ENCODE peak calls at places on chromosome 22, in eight cellular contexts. One of them, this sample, is unnamed. For H3K36me3 and H3K4me1, the result is how much of the 10 kb centered on the place peaks cover.

GRCh38 chr22:44928064-44928463 is 81.7 kb downstream of the PHF21B start:
- DNase-seq in colonic mucosa: no peak
- DNase-seq in neuronal stem cell: no peak
- DNase-seq in H1: no peak
- DNase-seq in right atrium auricular region: no peak
- DNase-seq in MM.1S: no peak
- DNase-seq in neural progenitor cell: no peak
- DNase-seq in CD8-positive, alpha-beta memory T cell: no peak
- DNase-seq in this sample: no peak

GRCh38 chr22:17920145-17920605 is 104.2 kb downstream of the MICAL3 start:
- DNase-seq in colonic mucosa: peak
- DNase-seq in neuronal stem cell: no peak
- DNase-seq in H1: no peak
- DNase-seq in right atrium auricular region: peak
- DNase-seq in MM.1S: no peak
- DNase-seq in neural progenitor cell: peak
- DNase-seq in CD8-positive, alpha-beta memory T cell: no peak
- DNase-seq in this sample: no peak

GRCh38 chr22:22374579-22374978 is 130.0 kb downstream of the VPREB1 start:
- DNase-seq in colonic mucosa: no peak
- DNase-seq in neuronal stem cell: no peak
- DNase-seq in H1: no peak
- DNase-seq in right atrium auricular region: no peak
- DNase-seq in MM.1S: no peak
- DNase-seq in neural progenitor cell: no peak
- DNase-seq in CD8-positive, alpha-beta memory T cell: no peak
- DNase-seq in this sample: no peak

GRCh38 chr22:43276311-43276710 is 66.9 kb downstream of the SCUBE1 start:
- DNase-seq in colonic mucosa: no peak
- DNase-seq in neuronal stem cell: no peak
- DNase-seq in H1: no peak
- DNase-seq in right atrium auricular region: no peak
- DNase-seq in MM.1S: no peak
- DNase-seq in neural progenitor cell: no peak
- DNase-seq in CD8-positive, alpha-beta memory T cell: no peak
- DNase-seq in this sample: no peak

GRCh38 chr22:43090130-43090789 is 1.1 kb upstream of the TTLL1 start:
- DNase-seq in colonic mucosa: peak
- DNase-seq in neuronal stem cell: no peak
- DNase-seq in H1: no peak
- DNase-seq in right atrium auricular region: peak
- DNase-seq in MM.1S: peak
- DNase-seq in neural progenitor cell: peak
- DNase-seq in CD8-positive, alpha-beta memory T cell: no peak
- DNase-seq in this sample: peak

GRCh38 chr22:17694193-17694592 is 55.6 kb downstream of the BCL2L13 start:
- DNase-seq in colonic mucosa: no peak
- DNase-seq in neuronal stem cell: no peak
- DNase-seq in H1: no peak
- DNase-seq in right atrium auricular region: no peak
- DNase-seq in MM.1S: no peak
- DNase-seq in neural progenitor cell: no peak
- DNase-seq in CD8-positive, alpha-beta memory T cell: no peak
- DNase-seq in this sample: no peak

GRCh38 chr22:31055322-31056159 is 25.6 kb upstream of the SMTN start:
- DNase-seq in colonic mucosa: peak
- DNase-seq in neuronal stem cell: peak
- DNase-seq in H1: no peak
- DNase-seq in right atrium auricular region: peak
- DNase-seq in MM.1S: no peak
- DNase-seq in neural progenitor cell: peak
- DNase-seq in CD8-positive, alpha-beta memory T cell: no peak
- DNase-seq in this sample: no peak

GRCh38 chr22:32996702-32997101 is 61.5 kb downstream of the SYN3 start:
- DNase-seq in colonic mucosa: no peak
- DNase-seq in neuronal stem cell: no peak
- DNase-seq in H1: no peak
- DNase-seq in right atrium auricular region: peak
- DNase-seq in MM.1S: no peak
- DNase-seq in neural progenitor cell: no peak
- DNase-seq in CD8-positive, alpha-beta memory T cell: no peak
- DNase-seq in this sample: no peak

GRCh38 chr22:45033136-45033535 is 23.3 kb upstream of the PHF21B start:
- DNase-seq in colonic mucosa: no peak
- DNase-seq in neuronal stem cell: no peak
- DNase-seq in H1: no peak
- DNase-seq in right atrium auricular region: no peak
- DNase-seq in MM.1S: no peak
- DNase-seq in neural progenitor cell: no peak
- DNase-seq in CD8-positive, alpha-beta memory T cell: no peak
- DNase-seq in this sample: no peak

GRCh38 chr22:48485144-48486135 is 1342.2 kb downstream of the BRD1 start:
- DNase-seq in colonic mucosa: no peak
- DNase-seq in neuronal stem cell: no peak
- DNase-seq in H1: no peak
- DNase-seq in right atrium auricular region: no peak
- DNase-seq in MM.1S: no peak
- DNase-seq in neural progenitor cell: no peak
- DNase-seq in CD8-positive, alpha-beta memory T cell: no peak
- DNase-seq in this sample: no peak

GRCh38 chr22:42881298-42881697 is 24.2 kb upstream of the ARFGAP3 start:
- DNase-seq in colonic mucosa: no peak
- DNase-seq in neuronal stem cell: no peak
- DNase-seq in H1: no peak
- DNase-seq in right atrium auricular region: no peak
- DNase-seq in MM.1S: no peak
- DNase-seq in neural progenitor cell: no peak
- DNase-seq in CD8-positive, alpha-beta memory T cell: no peak
- DNase-seq in this sample: no peak

GRCh38 chr22:32411388-32411787 is 659 bp downstream of the RTCB start:
- DNase-seq in colonic mucosa: peak
- DNase-seq in neuronal stem cell: no peak
- DNase-seq in H1: no peak
- DNase-seq in right atrium auricular region: no peak
- DNase-seq in MM.1S: no peak
- DNase-seq in neural progenitor cell: peak
- DNase-seq in CD8-positive, alpha-beta memory T cell: no peak
- DNase-seq in this sample: peak

GRCh38 chr22:44876921-44877320 is 124.5 kb downstream of the ARHGAP8 start:
- DNase-seq in colonic mucosa: no peak
- DNase-seq in neuronal stem cell: no peak
- DNase-seq in H1: no peak
- DNase-seq in right atrium auricular region: no peak
- DNase-seq in MM.1S: no peak
- DNase-seq in neural progenitor cell: no peak
- DNase-seq in CD8-positive, alpha-beta memory T cell: no peak
- DNase-seq in this sample: no peak

GRCh38 chr22:46706060-46706459 is 32.0 kb downstream of the CERK start:
- DNase-seq in colonic mucosa: no peak
- DNase-seq in neuronal stem cell: no peak
- DNase-seq in H1: no peak
- DNase-seq in right atrium auricular region: no peak
- DNase-seq in MM.1S: no peak
- DNase-seq in neural progenitor cell: no peak
- DNase-seq in CD8-positive, alpha-beta memory T cell: no peak
- DNase-seq in this sample: no peak

GRCh38 chr22:46708766-46709330 is 29.2 kb downstream of the CERK start:
- DNase-seq in colonic mucosa: no peak
- DNase-seq in neuronal stem cell: no peak
- DNase-seq in H1: no peak
- DNase-seq in right atrium auricular region: no peak
- DNase-seq in MM.1S: no peak
- DNase-seq in neural progenitor cell: no peak
- DNase-seq in CD8-positive, alpha-beta memory T cell: no peak
- DNase-seq in this sample: no peak

GRCh38 chr22:46707827-46708570 is 30.1 kb downstream of the CERK start:
- DNase-seq in colonic mucosa: no peak
- DNase-seq in neuronal stem cell: no peak
- DNase-seq in H1: no peak
- DNase-seq in right atrium auricular region: no peak
- DNase-seq in MM.1S: no peak
- DNase-seq in neural progenitor cell: no peak
- DNase-seq in CD8-positive, alpha-beta memory T cell: no peak
- DNase-seq in this sample: no peak

GRCh38 chr22:46703996-46704370 is 34.1 kb downstream of the CERK start:
- DNase-seq in colonic mucosa: no peak
- DNase-seq in neuronal stem cell: no peak
- DNase-seq in H1: no peak
- DNase-seq in right atrium auricular region: no peak
- DNase-seq in MM.1S: no peak
- DNase-seq in neural progenitor cell: no peak
- DNase-seq in CD8-positive, alpha-beta memory T cell: no peak
- DNase-seq in this sample: no peak

DNA sequence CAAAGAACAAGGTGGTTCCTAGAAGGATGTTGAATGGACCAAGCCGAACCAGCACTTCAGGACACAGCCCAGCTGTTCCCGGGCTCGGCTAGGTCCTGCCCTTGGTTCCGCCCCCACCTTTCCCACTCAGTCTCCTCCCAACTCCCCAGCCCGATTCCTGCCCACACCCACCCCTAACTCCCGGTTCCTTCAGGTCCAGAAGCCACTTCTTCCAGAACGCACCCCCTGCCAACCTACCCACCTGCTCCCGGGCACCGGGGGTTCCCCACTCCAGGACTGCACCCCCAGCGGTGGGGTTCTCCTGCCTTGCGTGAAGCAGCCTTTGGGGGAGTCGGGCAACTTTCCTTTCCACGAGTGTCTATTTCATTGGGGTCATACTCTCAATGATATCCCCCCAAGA is 30.7 kb downstream of the CERK start:
- DNase-seq in colonic mucosa: no peak
- DNase-seq in neuronal stem cell: no peak
- DNase-seq in H1: no peak
- DNase-seq in right atrium auricular region: no peak
- DNase-seq in MM.1S: no peak
- DNase-seq in neural progenitor cell: no peak
- DNase-seq in CD8-positive, alpha-beta memory T cell: no peak
- DNase-seq in this sample: no peak
- H3K36me3 ChIP-seq in colonic mucosa: under half
- H3K36me3 ChIP-seq in neuronal stem cell: half or more
- H3K36me3 ChIP-seq in H1: under half
- H3K36me3 ChIP-seq in right atrium auricular region: half or more
- H3K36me3 ChIP-seq in MM.1S: under half
- H3K36me3 ChIP-seq in neural progenitor cell: under half
- H3K36me3 ChIP-seq in CD8-positive, alpha-beta memory T cell: half or more
- H3K36me3 ChIP-seq in this sample: half or more

GRCh38 chr22:29314074-29314473 is 1.4 kb downstream of the RASL10A start:
- DNase-seq in colonic mucosa: peak
- DNase-seq in neuronal stem cell: no peak
- DNase-seq in H1: no peak
- DNase-seq in right atrium auricular region: no peak
- DNase-seq in MM.1S: no peak
- DNase-seq in neural progenitor cell: no peak
- DNase-seq in CD8-positive, alpha-beta memory T cell: no peak
- DNase-seq in this sample: no peak
- H3K4me1 ChIP-seq in colonic mucosa: under half
- H3K4me1 ChIP-seq in neuronal stem cell: under half
- H3K4me1 ChIP-seq in H1: under half
- H3K4me1 ChIP-seq in right atrium auricular region: half or more
- H3K4me1 ChIP-seq in MM.1S: under half
- H3K4me1 ChIP-seq in neural progenitor cell: under half
- H3K4me1 ChIP-seq in CD8-positive, alpha-beta memory T cell: under half
- H3K4me1 ChIP-seq in this sample: under half

GRCh38 chr22:36563444-36563843 is 34.5 kb upstream of the EIF3D start:
- DNase-seq in colonic mucosa: no peak
- DNase-seq in neuronal stem cell: no peak
- DNase-seq in H1: no peak
- DNase-seq in right atrium auricular region: no peak
- DNase-seq in MM.1S: no peak
- DNase-seq in neural progenitor cell: no peak
- DNase-seq in CD8-positive, alpha-beta memory T cell: no peak
- DNase-seq in this sample: no peak

GRCh38 chr22:36565152-36565507 is 36.2 kb upstream of the EIF3D start:
- DNase-seq in colonic mucosa: no peak
- DNase-seq in neuronal stem cell: no peak
- DNase-seq in H1: no peak
- DNase-seq in right atrium auricular region: no peak
- DNase-seq in MM.1S: no peak
- DNase-seq in neural progenitor cell: no peak
- DNase-seq in CD8-positive, alpha-beta memory T cell: no peak
- DNase-seq in this sample: no peak

GRCh38 chr22:36564422-36565151 is 35.6 kb upstream of the EIF3D start:
- DNase-seq in colonic mucosa: no peak
- DNase-seq in neuronal stem cell: no peak
- DNase-seq in H1: no peak
- DNase-seq in right atrium auricular region: no peak
- DNase-seq in MM.1S: no peak
- DNase-seq in neural progenitor cell: no peak
- DNase-seq in CD8-positive, alpha-beta memory T cell: no peak
- DNase-seq in this sample: no peak

GRCh38 chr22:36563001-36563400 is 34.0 kb upstream of the EIF3D start:
- DNase-seq in colonic mucosa: no peak
- DNase-seq in neuronal stem cell: no peak
- DNase-seq in H1: no peak
- DNase-seq in right atrium auricular region: no peak
- DNase-seq in MM.1S: no peak
- DNase-seq in neural progenitor cell: no peak
- DNase-seq in CD8-positive, alpha-beta memory T cell: no peak
- DNase-seq in this sample: no peak

GRCh38 chr22:36563898-36564297 is 34.9 kb upstream of the EIF3D start:
- DNase-seq in colonic mucosa: no peak
- DNase-seq in neuronal stem cell: no peak
- DNase-seq in H1: no peak
- DNase-seq in right atrium auricular region: no peak
- DNase-seq in MM.1S: no peak
- DNase-seq in neural progenitor cell: no peak
- DNase-seq in CD8-positive, alpha-beta memory T cell: no peak
- DNase-seq in this sample: no peak
- H3K27ac ChIP-seq in colonic mucosa: no peak
- H3K27ac ChIP-seq in neuronal stem cell: no peak
- H3K27ac ChIP-seq in H1: no peak
- H3K27ac ChIP-seq in right atrium auricular region: no peak
- H3K27ac ChIP-seq in MM.1S: no peak
- H3K27ac ChIP-seq in neural progenitor cell: no peak
- H3K27ac ChIP-seq in CD8-positive, alpha-beta memory T cell: no peak
- H3K27ac ChIP-seq in this sample: no peak

GRCh38 chr22:24559471-24559870 is 3.7 kb downstream of the SNRPD3 start:
- DNase-seq in colonic mucosa: no peak
- DNase-seq in neuronal stem cell: no peak
- DNase-seq in H1: no peak
- DNase-seq in right atrium auricular region: no peak
- DNase-seq in MM.1S: no peak
- DNase-seq in neural progenitor cell: no peak
- DNase-seq in CD8-positive, alpha-beta memory T cell: no peak
- DNase-seq in this sample: no peak

GRCh38 chr22:24565077-24565476 is 9.3 kb downstream of the SNRPD3 start:
- DNase-seq in colonic mucosa: no peak
- DNase-seq in neuronal stem cell: no peak
- DNase-seq in H1: no peak
- DNase-seq in right atrium auricular region: no peak
- DNase-seq in MM.1S: no peak
- DNase-seq in neural progenitor cell: no peak
- DNase-seq in CD8-positive, alpha-beta memory T cell: no peak
- DNase-seq in this sample: no peak

GRCh38 chr22:24566899-24567511 is 11.2 kb downstream of the SNRPD3 start:
- DNase-seq in colonic mucosa: no peak
- DNase-seq in neuronal stem cell: no peak
- DNase-seq in H1: no peak
- DNase-seq in right atrium auricular region: no peak
- DNase-seq in MM.1S: no peak
- DNase-seq in neural progenitor cell: no peak
- DNase-seq in CD8-positive, alpha-beta memory T cell: no peak
- DNase-seq in this sample: no peak

GRCh38 chr22:24564376-24565058 is 8.7 kb downstream of the SNRPD3 start:
- DNase-seq in colonic mucosa: no peak
- DNase-seq in neuronal stem cell: no peak
- DNase-seq in H1: no peak
- DNase-seq in right atrium auricular region: no peak
- DNase-seq in MM.1S: no peak
- DNase-seq in neural progenitor cell: no peak
- DNase-seq in CD8-positive, alpha-beta memory T cell: no peak
- DNase-seq in this sample: no peak

GRCh38 chr22:24563246-24563645 is 7.4 kb downstream of the SNRPD3 start:
- DNase-seq in colonic mucosa: no peak
- DNase-seq in neuronal stem cell: no peak
- DNase-seq in H1: no peak
- DNase-seq in right atrium auricular region: no peak
- DNase-seq in MM.1S: no peak
- DNase-seq in neural progenitor cell: no peak
- DNase-seq in CD8-positive, alpha-beta memory T cell: no peak
- DNase-seq in this sample: no peak
- H3K36me3 ChIP-seq in colonic mucosa: under half
- H3K36me3 ChIP-seq in neuronal stem cell: half or more
- H3K36me3 ChIP-seq in H1: under half
- H3K36me3 ChIP-seq in right atrium auricular region: under half
- H3K36me3 ChIP-seq in MM.1S: under half
- H3K36me3 ChIP-seq in neural progenitor cell: under half
- H3K36me3 ChIP-seq in CD8-positive, alpha-beta memory T cell: under half
- H3K36me3 ChIP-seq in this sample: half or more

This sample was measured in CD4-positive, CD25-positive, alpha-beta regulatory T cell.